ENCODE peak calls at places on chromosomes 12 and 14, in eight cellular contexts. Y is psoas muscle, A is ovary, G is MM.1S, I is tibial artery, Z is heart right ventricle, V is dorsolateral prefrontal cortex, R is breast epithelium. D is an unnamed sample.

GRCh38 chr14:99460793-99461192 is 19.9 kb downstream of the SETD3 start:
- DNase-seq in Y (no peak), I (no peak), V (no peak), Z (no peak), R (no peak), G (no peak), A (no peak), D (no peak)

GRCh38 chr12:132524405-132524804 is 34.5 kb downstream of the FBRSL1 start:
- DNase-seq in I (no peak), G (no peak), Z (no peak), Y (no peak), A (no peak), R (peak), V (no peak), D (no peak)

GRCh38 chr12:43444940-43445564 is 107.0 kb downstream of the ADAMTS20 start:
- DNase-seq in Z (peak), G (peak), Y (no peak), R (no peak), I (peak), A (no peak), V (peak), D (peak)

GRCh38 chr12:2739832-2740641 is 54.7 kb upstream of the FKBP4 start:
- DNase-seq in R (no peak), G (no peak), Y (no peak), A (no peak), Z (no peak), V (peak), I (no peak), D (no peak)

GRCh38 chr12:103930787-103931536 is 752 bp downstream of the HSP90B1 start:
- DNase-seq in A (peak), G (peak), V (no peak), R (no peak), Y (peak), Z (peak), I (peak), D (peak)

GRCh38 chr12:6769003-6769389 is 2.8 kb downstream of the PTMS start:
- DNase-seq in R (no peak), Y (peak), Z (peak), I (no peak), G (no peak), A (peak), V (no peak), D (peak)

GRCh38 chr12:132471011-132471857 is 18.7 kb upstream of the FBRSL1 start:
- DNase-seq in R (no peak), G (no peak), Y (no peak), I (no peak), Z (no peak), V (no peak), A (no peak), D (peak)

GRCh38 chr14:65686761-65687160 is 274.2 kb downstream of the FUT8 start:
- DNase-seq in R (no peak), Z (no peak), V (no peak), Y (no peak), A (no peak), G (no peak), I (no peak), D (no peak)

GRCh38 chr12:57577981-57578758 is 12.8 kb upstream of the PIP4K2C start:
- DNase-seq in G (no peak), Z (no peak), A (no peak), V (no peak), R (no peak), Y (no peak), I (no peak), D (no peak)

GRCh38 chr14:91389173-91389572 is 28.4 kb downstream of the CCDC88C start:
- DNase-seq in Z (no peak), V (no peak), R (no peak), G (no peak), I (no peak), Y (no peak), A (no peak), D (no peak)

GRCh38 chr14:91390165-91390778 is 27.3 kb downstream of the CCDC88C start:
- DNase-seq in R (no peak), Z (no peak), V (no peak), Y (no peak), I (no peak), G (no peak), A (no peak), D (no peak)

GRCh38 chr14:91387996-91388395 is 29.6 kb downstream of the CCDC88C start:
- DNase-seq in R (no peak), G (no peak), Y (no peak), Z (no peak), A (no peak), I (no peak), V (no peak), D (no peak)

GRCh38 chr14:91387135-91387849 is 30.3 kb downstream of the CCDC88C start:
- DNase-seq in Z (no peak), A (no peak), I (no peak), V (no peak), R (no peak), G (no peak), Y (no peak), D (no peak)

DNA sequence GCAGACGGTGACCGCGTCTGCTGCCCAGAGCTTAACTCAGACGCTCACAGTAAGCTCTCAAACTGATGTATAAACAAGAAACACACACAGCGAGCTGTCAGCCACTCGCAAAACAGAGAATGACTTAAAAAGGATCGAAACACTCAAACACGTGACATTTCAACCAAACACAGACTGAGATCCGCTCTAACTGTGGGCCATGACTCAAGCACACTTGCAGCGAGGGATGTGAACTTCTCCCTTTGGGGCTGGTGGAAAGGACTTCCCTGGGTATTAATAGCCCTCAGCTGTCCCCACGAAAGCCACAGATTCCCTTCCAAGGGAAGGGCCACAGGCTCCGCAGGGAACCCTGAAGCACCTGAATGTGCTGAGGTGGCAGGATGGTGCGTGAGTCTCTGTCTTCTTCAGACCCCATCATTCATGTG is 29.1 kb downstream of the CCDC88C start:
- DNase-seq in R (no peak), Z (no peak), V (no peak), I (no peak), A (no peak), G (peak), Y (no peak), D (no peak)
- H3K4me3 ChIP-seq in R (no peak), Z (no peak), V (no peak), I (no peak), A (no peak), G (peak), Y (no peak), D (no peak)

GRCh38 chr14:64234877-64235651 is 59.1 kb downstream of the ESR2 start:
- DNase-seq in V (no peak), Z (no peak), A (peak), G (no peak), I (no peak), R (peak), Y (peak), D (no peak)
- H3K27ac ChIP-seq in V (no peak), Z (no peak), A (no peak), G (peak), I (no peak), R (peak), Y (peak), D (no peak)

DNA sequence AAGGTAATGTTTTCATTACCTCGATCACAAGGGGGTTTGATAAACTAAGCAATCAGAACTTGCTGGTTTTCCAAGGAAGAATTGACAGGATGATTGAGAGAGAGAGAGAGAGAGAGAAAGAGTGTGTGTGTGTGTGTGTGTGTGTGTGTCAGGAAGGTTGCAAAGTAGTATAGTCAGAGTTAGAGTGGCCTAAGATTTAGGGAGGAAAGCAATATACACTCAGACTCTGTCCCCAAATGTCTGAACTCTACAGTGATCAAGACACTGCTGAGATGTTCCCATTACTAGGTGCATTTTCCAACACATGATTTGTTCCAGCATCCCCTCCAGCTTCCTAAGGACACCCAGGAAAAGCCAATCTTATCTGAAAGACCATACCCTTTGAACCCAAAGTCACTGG is 1074.1 kb downstream of the BCL11B start:
- DNase-seq in V (no peak), I (no peak), R (no peak), A (no peak), Z (no peak), G (no peak), Y (no peak), D (no peak)
- H3K4me3 ChIP-seq in V (no peak), I (no peak), R (no peak), A (no peak), Z (no peak), G (no peak), Y (no peak), D (no peak)

GRCh38 chr12:73817161-73817560 is 720.5 kb upstream of the ATXN7L3B start:
- DNase-seq in I (no peak), V (no peak), Z (no peak), A (no peak), Y (no peak), G (no peak), R (no peak), D (no peak)

GRCh38 chr12:73815072-73815660 is 722.5 kb upstream of the ATXN7L3B start:
- DNase-seq in Y (no peak), Z (no peak), R (no peak), I (no peak), A (no peak), G (no peak), V (no peak), D (no peak)
- H3K27ac ChIP-seq in Y (no peak), Z (no peak), R (no peak), I (no peak), A (no peak), G (no peak), V (no peak), D (no peak)

GRCh38 chr12:121808623-121809022 is 4.8 kb downstream of the SETD1B start:
- DNase-seq in A (no peak), I (no peak), Y (no peak), G (no peak), Z (no peak), V (no peak), R (no peak), D (peak)
- H3K4me3 ChIP-seq in A (no peak), I (no peak), Y (no peak), G (no peak), Z (no peak), V (no peak), R (no peak), D (no peak)

DNA sequence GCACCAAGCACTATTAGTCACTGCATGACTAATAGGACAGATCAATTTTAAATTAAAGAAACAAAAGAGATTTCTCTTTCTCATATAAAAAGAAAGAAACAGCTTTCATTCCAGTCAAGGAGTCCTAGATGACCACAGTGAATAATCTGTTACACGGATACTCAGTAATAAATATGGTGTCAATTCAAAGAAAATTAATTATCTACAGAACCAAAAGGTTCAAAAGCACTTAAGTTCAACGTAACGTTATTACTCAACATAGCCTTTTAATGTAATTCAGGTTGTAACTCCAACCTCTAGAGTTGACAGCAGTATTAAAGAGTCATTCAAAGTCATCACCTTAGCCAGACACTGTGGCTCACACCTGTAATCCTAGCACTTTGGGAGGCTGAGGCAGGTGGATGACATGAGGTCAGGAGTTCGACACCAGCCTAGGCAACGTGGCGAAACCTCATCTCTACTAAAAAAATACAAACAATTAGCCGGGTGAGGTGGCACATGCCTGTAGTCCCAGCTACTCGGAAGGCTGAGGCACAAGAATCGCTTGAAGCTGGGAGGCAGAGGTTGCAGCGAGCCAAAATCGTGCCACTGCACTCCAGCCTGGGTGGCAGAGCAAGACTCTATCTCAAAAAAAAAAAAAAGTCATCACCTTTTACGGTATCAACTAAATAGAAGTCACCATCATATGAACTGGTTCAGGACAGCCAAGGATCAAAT is 4.4 kb downstream of the PPTC7 start:
- DNase-seq in I (no peak), R (no peak), Z (no peak), A (no peak), V (no peak), Y (no peak), G (no peak), D (no peak)
- H3K27ac ChIP-seq in I (no peak), R (peak), Z (peak), A (peak), V (no peak), Y (peak), G (no peak), D (peak)

GRCh38 chr12:118375348-118375747 is 1.0 kb upstream of the SUDS3 start:
- DNase-seq in I (no peak), G (no peak), V (no peak), R (no peak), A (no peak), Z (no peak), Y (no peak), D (no peak)
- H3K4me3 ChIP-seq in I (no peak), G (no peak), V (peak), R (peak), A (peak), Z (no peak), Y (peak), D (no peak)

DNA sequence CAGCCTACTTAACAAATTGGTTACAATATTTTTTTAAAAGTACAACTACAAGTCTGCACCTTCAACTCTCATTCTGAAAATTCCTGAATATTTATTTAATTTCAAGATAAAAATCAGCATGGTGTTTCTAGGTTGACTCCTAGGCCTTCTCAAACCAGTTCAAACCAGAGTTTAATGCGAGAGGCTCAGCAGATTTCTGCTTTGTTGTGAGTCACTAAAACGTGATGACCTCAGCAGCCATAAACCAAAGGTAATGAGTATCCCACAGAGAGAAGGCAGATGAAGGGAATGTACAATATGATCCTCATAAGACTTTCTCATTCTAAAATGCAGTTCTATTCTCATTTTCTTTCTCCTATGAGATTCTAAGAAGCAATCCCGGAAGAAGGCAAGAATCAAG is 1.5 kb downstream of the PRDM4 start:
- DNase-seq in V (no peak), I (no peak), R (no peak), Z (no peak), G (peak), Y (no peak), A (no peak), D (no peak)
- H3K27ac ChIP-seq in V (no peak), I (no peak), R (no peak), Z (no peak), G (peak), Y (no peak), A (no peak), D (no peak)

DNA sequence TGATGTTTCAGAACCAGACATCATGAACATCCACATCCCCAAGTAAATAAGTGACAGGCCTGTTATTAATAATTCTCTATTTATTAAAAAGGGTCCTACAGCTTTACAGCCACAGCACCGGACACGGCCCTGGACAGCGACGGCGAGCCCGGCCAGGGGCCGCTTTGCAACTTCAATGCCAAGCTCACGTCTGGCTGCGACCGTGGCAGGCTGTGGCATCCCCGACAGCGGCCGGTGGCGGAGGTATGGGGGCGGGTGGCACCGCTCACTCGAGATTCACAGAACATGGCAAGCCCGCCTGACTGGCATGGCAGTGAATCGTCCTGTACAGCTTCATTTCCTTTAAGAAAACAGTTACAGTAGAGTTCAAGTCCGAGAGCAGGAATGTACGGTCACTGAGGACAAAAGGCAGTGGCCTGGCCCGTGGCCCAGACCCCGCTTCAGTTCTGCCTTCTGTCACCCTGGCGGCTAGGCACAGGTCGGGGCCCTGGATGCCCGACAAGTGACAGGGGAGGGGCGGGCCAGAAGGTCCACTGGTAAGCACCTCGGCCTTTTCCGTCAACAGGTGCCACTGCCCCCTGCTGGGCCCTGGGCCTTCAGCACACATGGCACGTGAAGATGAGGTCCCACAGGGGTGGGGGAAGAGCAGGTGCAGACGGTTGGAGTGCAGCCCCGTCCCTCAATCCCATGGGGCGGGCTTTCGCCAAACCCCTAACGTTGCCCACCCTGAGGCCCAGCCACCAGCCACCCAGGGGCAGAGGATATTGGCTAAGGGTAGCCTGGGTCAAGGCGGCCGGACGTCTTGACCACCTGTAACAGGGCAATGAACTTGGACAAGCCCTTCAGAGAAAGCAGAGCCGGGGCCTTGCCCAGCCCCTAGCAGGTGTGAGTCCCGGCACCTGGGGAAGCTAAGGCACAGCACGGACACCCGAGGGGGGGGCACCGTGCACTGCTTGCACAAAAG is 30.3 kb downstream of the HIP1R start:
- DNase-seq in I (no peak), G (no peak), Z (no peak), Y (no peak), V (peak), R (peak), A (no peak), D (peak)
- H3K4me3 ChIP-seq in I (no peak), G (no peak), Z (no peak), Y (no peak), V (no peak), R (no peak), A (no peak), D (no peak)

GRCh38 chr12:107492393-107493134 is 193.0 kb upstream of the PWP1 start:
- DNase-seq in A (no peak), Z (no peak), Y (no peak), G (no peak), R (no peak), I (no peak), V (no peak), D (no peak)
- H3K27ac ChIP-seq in A (no peak), Z (no peak), Y (no peak), G (no peak), R (peak), I (no peak), V (no peak), D (no peak)

D was measured in right cardiac atrium.